ENCODE peak calls at places on chromosomes 11 and 22, in five cellular contexts. Y, J, W, X and P are unnamed samples.

GRCh38 chr11:63961608-63962412 is 12.6 kb upstream of the COX8A start:
- DNase-seq in Y (peak; percentile 26), J (no peak), W (no peak), X (peak; percentile 93), P (peak; percentile 83)

GRCh38 chr11:48134221-48134922 is 82.2 kb upstream of the OR4B1 start:
- DNase-seq in Y (no peak), J (no peak), W (peak; percentile 74), X (no peak), P (no peak)

GRCh38 chr11:31922450-31922849 is 111.3 kb upstream of the PAX6 start:
- DNase-seq in Y (no peak), J (no peak), W (no peak), X (no peak), P (no peak)

GRCh38 chr11:114348200-114349191 is 51.8 kb downstream of the C11orf71 start:
- DNase-seq in Y (no peak), J (peak; percentile 57), W (no peak), X (peak; percentile 68), P (peak; percentile 74)

GRCh38 chr11:128763224-128763623 is 69.4 kb downstream of the FLI1 start:
- DNase-seq in Y (no peak), J (no peak), W (no peak), X (no peak), P (no peak)

GRCh38 chr22:28424427-28425080 is 255.1 kb downstream of the TTC28 start:
- DNase-seq in Y (no peak), J (peak; percentile 52), W (no peak), X (no peak), P (no peak)

GRCh38 chr22:31019276-31019930 is 50.3 kb downstream of the TUG1 start:
- DNase-seq in Y (no peak), J (no peak), W (no peak), X (no peak), P (peak; percentile 11)

GRCh38 chr11:19525276-19525675 is 187.4 kb upstream of the NAV2 start:
- DNase-seq in Y (no peak), J (no peak), W (no peak), X (peak; percentile 11), P (no peak)

GRCh38 chr11:69854719-69855118 is 35.5 kb upstream of the FGF3 start:
- DNase-seq in Y (no peak), J (peak; percentile 58), W (no peak), X (no peak), P (peak; percentile 81)

GRCh38 chr22:36419177-36419911 is 31.6 kb upstream of the MYH9 start:
- DNase-seq in Y (peak; percentile 53), J (peak; percentile 85), W (no peak), X (peak; percentile 80), P (no peak)

GRCh38 chr11:75325713-75326438 is 25.6 kb downstream of the ARRB1 start:
- DNase-seq in Y (peak; percentile 70), J (peak; percentile 86), W (no peak), X (peak; percentile 88), P (peak; percentile 70)

GRCh38 chr11:55920537-55920936 is 6.2 kb upstream of the OR5W2 start:
- DNase-seq in Y (no peak), J (no peak), W (no peak), X (no peak), P (no peak)

GRCh38 chr11:3859373-3859881 is 4.0 kb downstream of the STIM1 start:
- DNase-seq in Y (peak; percentile 69), J (no peak), W (no peak), X (peak; percentile 71), P (no peak)

GRCh38 chr11:22657101-22657694 is 9.2 kb upstream of the GAS2 start:
- DNase-seq in Y (no peak), J (no peak), W (no peak), X (no peak), P (no peak)

GRCh38 chr11:109521571-109522086 is 99.6 kb downstream of the C11orf87 start:
- DNase-seq in Y (no peak), J (no peak), W (no peak), X (no peak), P (peak; percentile 68)

GRCh38 chr11:116776522-116776984 is 3.8 kb upstream of the BUD13 start:
- DNase-seq in Y (no peak), J (no peak), W (no peak), X (no peak), P (no peak)

GRCh38 chr22:25953919-25954318 is 211.9 kb downstream of the MYO18B start:
- DNase-seq in Y (no peak), J (no peak), W (no peak), X (no peak), P (no peak)

GRCh38 chr11:65204646-65205601 is 23.2 kb downstream of the CAPN1 start:
- DNase-seq in Y (no peak), J (no peak), W (no peak), X (peak; percentile 77), P (no peak)

GRCh38 chr11:43574949-43575915 is 105.3 kb upstream of the HSD17B12 start:
- DNase-seq in Y (peak; percentile 21), J (no peak), W (peak; percentile 82), X (peak; percentile 57), P (no peak)

GRCh38 chr11:17673951-17674350 is 45.4 kb upstream of the MYOD1 start:
- DNase-seq in Y (no peak), J (no peak), W (no peak), X (no peak), P (peak; percentile 18)

GRCh38 chr11:7892751-7893356 is 38.2 kb downstream of the OR10A6 start:
- DNase-seq in Y (no peak), J (peak; percentile 49), W (no peak), X (peak; percentile 59), P (peak; percentile 58)

GRCh38 chr11:7687386-7687785 is 14.1 kb upstream of the CYB5R2 start:
- DNase-seq in Y (no peak), J (no peak), W (no peak), X (no peak), P (no peak)

GRCh38 chr22:37162221-37163095 is 12.7 kb upstream of the IL2RB start:
- DNase-seq in Y (no peak), J (no peak), W (no peak), X (no peak), P (no peak)

DNA sequence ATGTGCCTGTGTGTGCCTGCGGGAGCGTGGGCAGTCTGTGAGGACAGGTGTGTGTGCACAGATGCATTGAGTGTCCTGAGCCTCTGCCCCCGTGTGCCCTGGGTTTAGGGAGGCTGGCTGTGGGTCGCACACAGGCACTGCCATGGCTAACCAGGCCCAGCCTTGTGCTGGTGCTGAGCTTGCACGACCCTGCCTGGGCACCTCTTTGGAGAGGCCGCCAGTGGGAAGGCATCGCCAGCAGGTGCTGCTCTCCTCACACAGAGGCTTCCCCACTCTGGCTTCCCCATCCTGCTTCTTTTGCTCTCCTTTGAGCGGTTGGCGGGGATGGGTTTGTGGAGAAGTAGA is 4.1 kb downstream of the WNT7B start:
- DNase-seq in Y (no peak), J (no peak), W (no peak), X (peak; percentile 30), P (no peak)
- TF ChIP-seq CTCF in Y (no peak), J (no peak), W (no peak), X (no peak), P (peak; percentile 19)

GRCh38 chr22:46086577-46087335 is 63.6 kb upstream of the PPARA start:
- DNase-seq in Y (peak; percentile 22), J (no peak), W (no peak), X (no peak), P (no peak)

GRCh38 chr22:46088541-46089311 is 61.6 kb upstream of the PPARA start:
- DNase-seq in Y (peak; percentile 60), J (peak; percentile 92), W (no peak), X (no peak), P (no peak)

GRCh38 chr22:46089426-46090041 is 60.8 kb upstream of the PPARA start:
- DNase-seq in Y (peak; percentile 13), J (no peak), W (no peak), X (no peak), P (no peak)

GRCh38 chr22:46087336-46087690 is 63.0 kb upstream of the PPARA start:
- DNase-seq in Y (no peak), J (no peak), W (no peak), X (no peak), P (no peak)

GRCh38 chr22:46087816-46088277 is 62.5 kb upstream of the PPARA start:
- DNase-seq in Y (peak; percentile 93), J (peak; percentile 98), W (no peak), X (no peak), P (peak; percentile 60)
- TF ChIP-seq CTCF in Y (no peak), J (no peak), W (no peak), X (no peak), P (no peak)

GRCh38 chr11:97460091-97460490 is 1070.3 kb downstream of the JRKL start:
- DNase-seq in Y (no peak), J (no peak), W (no peak), X (no peak), P (no peak)

GRCh38 chr11:97451441-97451840 is 1061.6 kb downstream of the JRKL start:
- DNase-seq in Y (no peak), J (no peak), W (no peak), X (no peak), P (no peak)

GRCh38 chr11:97454988-97455387 is 1065.2 kb downstream of the JRKL start:
- DNase-seq in Y (no peak), J (no peak), W (no peak), X (peak; percentile 12), P (peak; percentile 7)
- TF ChIP-seq CTCF in Y (peak; percentile 59), J (no peak), W (peak; percentile 70), X (no peak), P (peak; percentile 34)

GRCh38 chr11:15705886-15706285 is 591.2 kb downstream of the INSC start:
- DNase-seq in Y (no peak), J (no peak), W (peak; percentile 10), X (no peak), P (no peak)

GRCh38 chr11:15710593-15711260 is 596.0 kb downstream of the INSC start:
- DNase-seq in Y (no peak), J (no peak), W (no peak), X (no peak), P (no peak)

GRCh38 chr11:15707194-15707593 is 592.5 kb downstream of the INSC start:
- DNase-seq in Y (no peak), J (no peak), W (no peak), X (no peak), P (no peak)

GRCh38 chr11:15711311-15711710 is 596.6 kb downstream of the INSC start:
- DNase-seq in Y (no peak), J (no peak), W (no peak), X (no peak), P (no peak)

DNA sequence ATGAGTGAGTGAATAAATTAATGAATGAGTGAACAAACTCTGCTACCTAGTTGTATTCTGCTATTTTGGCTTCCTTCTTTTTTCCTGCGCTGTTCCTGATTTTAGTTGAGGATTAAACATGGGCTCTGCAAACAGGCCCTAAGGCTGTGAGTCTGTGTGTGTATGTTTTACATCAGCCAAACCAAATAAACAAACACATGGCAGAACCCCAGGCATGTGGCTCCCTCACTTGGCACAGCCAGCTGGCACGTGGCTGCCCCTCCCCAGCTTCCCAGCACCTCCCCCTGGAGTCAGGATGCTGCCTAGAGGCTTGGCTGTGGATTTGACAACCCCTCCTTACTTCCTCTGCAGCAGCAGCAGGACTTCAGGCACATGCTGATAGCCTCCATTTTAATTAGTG is 593.2 kb downstream of the INSC start:
- DNase-seq in Y (peak; percentile 18), J (no peak), W (peak; percentile 88), X (no peak), P (no peak)
- TF ChIP-seq CTCF in Y (no peak), J (no peak), W (peak; percentile 35), X (no peak), P (no peak)

GRCh38 chr11:78910322-78910721 is 335.7 kb upstream of the NARS2 start:
- DNase-seq in Y (no peak), J (no peak), W (no peak), X (no peak), P (no peak)
- TF ChIP-seq CTCF in Y (no peak), J (no peak), W (no peak), X (no peak), P (no peak)